ENCODE peak calls at places on chromosomes 1 and 21, in eight cellular contexts. One of them, this sample, is unnamed.

GRCh38 chr1:28594661-28595411 is 2.8 kb downstream of the RAB42 start:
- DNase-seq in pancreas: no peak
- DNase-seq in GM23338: peak; percentile 80
- DNase-seq in prostate gland: no peak
- DNase-seq in mammary epithelial cell: peak; percentile 94
- DNase-seq in MG63: peak; percentile 95
- DNase-seq in testis: no peak
- DNase-seq in cardiac muscle cell: no peak
- DNase-seq in this sample: no peak

GRCh38 chr1:220817907-220818306 is 31.2 kb downstream of the MTARC1 start:
- DNase-seq in GM23338: no peak
- DNase-seq in cardiac muscle cell: peak; percentile 16
- DNase-seq in MG63: no peak
- DNase-seq in testis: no peak
- DNase-seq in prostate gland: no peak
- DNase-seq in pancreas: no peak
- DNase-seq in mammary epithelial cell: no peak
- DNase-seq in this sample: no peak

GRCh38 chr1:226215239-226215638 is 8.2 kb upstream of the MIXL1 start:
- DNase-seq in pancreas: no peak
- DNase-seq in MG63: no peak
- DNase-seq in testis: no peak
- DNase-seq in GM23338: no peak
- DNase-seq in prostate gland: no peak
- DNase-seq in mammary epithelial cell: no peak
- DNase-seq in cardiac muscle cell: no peak
- DNase-seq in this sample: peak; percentile 39

GRCh38 chr1:31593770-31594632 is 17.7 kb downstream of the TINAGL1 start:
- DNase-seq in pancreas: peak; percentile 90
- DNase-seq in mammary epithelial cell: peak; percentile 73
- DNase-seq in GM23338: peak; percentile 94
- DNase-seq in prostate gland: peak; percentile 86
- DNase-seq in MG63: peak; percentile 67
- DNase-seq in cardiac muscle cell: peak; percentile 84
- DNase-seq in testis: peak; percentile 91
- DNase-seq in this sample: peak; percentile 85

GRCh38 chr21:37087188-37087587 is 14.1 kb downstream of the TTC3 start:
- DNase-seq in testis: peak; percentile 51
- DNase-seq in GM23338: peak; percentile 15
- DNase-seq in pancreas: no peak
- DNase-seq in cardiac muscle cell: peak; percentile 76
- DNase-seq in prostate gland: no peak
- DNase-seq in MG63: no peak
- DNase-seq in mammary epithelial cell: peak; percentile 59
- DNase-seq in this sample: no peak

GRCh38 chr21:32412998-32413504 is 545 bp downstream of the EVA1C start:
- DNase-seq in prostate gland: peak; percentile 63
- DNase-seq in mammary epithelial cell: no peak
- DNase-seq in pancreas: peak; percentile 50
- DNase-seq in MG63: no peak
- DNase-seq in GM23338: peak; percentile 63
- DNase-seq in testis: peak; percentile 57
- DNase-seq in cardiac muscle cell: peak; percentile 31
- DNase-seq in this sample: no peak

GRCh38 chr1:243819438-243819839 is 30.6 kb downstream of the AKT3 start:
- DNase-seq in mammary epithelial cell: no peak
- DNase-seq in MG63: no peak
- DNase-seq in prostate gland: no peak
- DNase-seq in testis: no peak
- DNase-seq in GM23338: peak; percentile 63
- DNase-seq in pancreas: no peak
- DNase-seq in cardiac muscle cell: no peak
- DNase-seq in this sample: no peak

GRCh38 chr1:157711802-157712201 is 11.2 kb upstream of the FCRL3 start:
- DNase-seq in pancreas: no peak
- DNase-seq in cardiac muscle cell: no peak
- DNase-seq in mammary epithelial cell: no peak
- DNase-seq in testis: no peak
- DNase-seq in prostate gland: no peak
- DNase-seq in GM23338: no peak
- DNase-seq in MG63: no peak
- DNase-seq in this sample: no peak

GRCh38 chr1:11134352-11135266 is 34.9 kb upstream of the EXOSC10 start:
- DNase-seq in mammary epithelial cell: peak; percentile 62
- DNase-seq in GM23338: no peak
- DNase-seq in testis: peak; percentile 28
- DNase-seq in cardiac muscle cell: no peak
- DNase-seq in prostate gland: peak; percentile 59
- DNase-seq in MG63: peak; percentile 76
- DNase-seq in pancreas: no peak
- DNase-seq in this sample: no peak

GRCh38 chr1:15272009-15272781 is 25.2 kb downstream of the FHAD1 start:
- DNase-seq in MG63: peak; percentile 48
- DNase-seq in prostate gland: peak; percentile 59
- DNase-seq in GM23338: peak; percentile 94
- DNase-seq in mammary epithelial cell: peak; percentile 70
- DNase-seq in pancreas: peak; percentile 62
- DNase-seq in cardiac muscle cell: peak; percentile 79
- DNase-seq in testis: peak; percentile 76
- DNase-seq in this sample: peak; percentile 88

GRCh38 chr1:161044908-161045748 is 649 bp downstream of the USF1 start:
- DNase-seq in mammary epithelial cell: peak; percentile 58
- DNase-seq in GM23338: peak; percentile 76
- DNase-seq in MG63: peak; percentile 68
- DNase-seq in pancreas: peak; percentile 68
- DNase-seq in testis: peak; percentile 76
- DNase-seq in cardiac muscle cell: peak; percentile 69
- DNase-seq in prostate gland: peak; percentile 49
- DNase-seq in this sample: peak; percentile 82

GRCh38 chr1:62967031-62967430 is 183.1 kb downstream of the ATG4C start:
- DNase-seq in MG63: no peak
- DNase-seq in mammary epithelial cell: no peak
- DNase-seq in testis: no peak
- DNase-seq in pancreas: no peak
- DNase-seq in GM23338: no peak
- DNase-seq in cardiac muscle cell: no peak
- DNase-seq in prostate gland: no peak
- DNase-seq in this sample: no peak

GRCh38 chr1:218164111-218164929 is 120.8 kb upstream of the RRP15 start:
- DNase-seq in MG63: peak; percentile 62
- DNase-seq in mammary epithelial cell: peak; percentile 8
- DNase-seq in prostate gland: peak; percentile 50
- DNase-seq in pancreas: no peak
- DNase-seq in testis: peak; percentile 57
- DNase-seq in cardiac muscle cell: peak; percentile 38
- DNase-seq in GM23338: peak; percentile 92
- DNase-seq in this sample: peak; percentile 80

GRCh38 chr1:172208635-172209034 is 211.8 kb upstream of the C1orf105 start:
- DNase-seq in mammary epithelial cell: no peak
- DNase-seq in testis: no peak
- DNase-seq in GM23338: no peak
- DNase-seq in pancreas: no peak
- DNase-seq in prostate gland: no peak
- DNase-seq in MG63: no peak
- DNase-seq in cardiac muscle cell: no peak
- DNase-seq in this sample: no peak

GRCh38 chr1:77283701-77284425 is 2.0 kb downstream of the AK5 start:
- DNase-seq in GM23338: no peak
- DNase-seq in MG63: no peak
- DNase-seq in pancreas: no peak
- DNase-seq in prostate gland: no peak
- DNase-seq in testis: no peak
- DNase-seq in mammary epithelial cell: no peak
- DNase-seq in cardiac muscle cell: no peak
- DNase-seq in this sample: no peak

GRCh38 chr1:11862890-11863289 is 4.1 kb upstream of the NPPB start:
- DNase-seq in testis: no peak
- DNase-seq in pancreas: no peak
- DNase-seq in cardiac muscle cell: peak; percentile 36
- DNase-seq in GM23338: no peak
- DNase-seq in prostate gland: no peak
- DNase-seq in MG63: no peak
- DNase-seq in mammary epithelial cell: peak; percentile 44
- DNase-seq in this sample: no peak

GRCh38 chr1:58909162-58909560 is 125.3 kb upstream of the JUN start:
- DNase-seq in cardiac muscle cell: peak; percentile 64
- DNase-seq in testis: no peak
- DNase-seq in prostate gland: no peak
- DNase-seq in mammary epithelial cell: peak; percentile 77
- DNase-seq in pancreas: no peak
- DNase-seq in GM23338: no peak
- DNase-seq in MG63: peak; percentile 61
- DNase-seq in this sample: no peak

GRCh38 chr1:101178341-101178687 is 58.5 kb upstream of the S1PR1 start:
- DNase-seq in pancreas: no peak
- DNase-seq in testis: no peak
- DNase-seq in mammary epithelial cell: no peak
- DNase-seq in GM23338: no peak
- DNase-seq in MG63: no peak
- DNase-seq in cardiac muscle cell: no peak
- DNase-seq in prostate gland: no peak
- DNase-seq in this sample: no peak

GRCh38 chr21:46187251-46187650 is 3.0 kb upstream of the SPATC1L start:
- DNase-seq in prostate gland: no peak
- DNase-seq in cardiac muscle cell: no peak
- DNase-seq in MG63: no peak
- DNase-seq in pancreas: no peak
- DNase-seq in GM23338: no peak
- DNase-seq in mammary epithelial cell: no peak
- DNase-seq in testis: no peak
- DNase-seq in this sample: no peak

GRCh38 chr1:174949645-174950044 is 50.1 kb upstream of the CACYBP start:
- DNase-seq in testis: no peak
- DNase-seq in pancreas: no peak
- DNase-seq in GM23338: no peak
- DNase-seq in prostate gland: no peak
- DNase-seq in mammary epithelial cell: no peak
- DNase-seq in cardiac muscle cell: no peak
- DNase-seq in MG63: no peak
- DNase-seq in this sample: no peak
- H3K27me3 ChIP-seq in testis: no peaks in the 10 kb centered on the region
- H3K27me3 ChIP-seq in pancreas: no peaks in the 10 kb centered on the region
- H3K27me3 ChIP-seq in GM23338: no peaks in the 10 kb centered on the region
- H3K27me3 ChIP-seq in prostate gland: no peaks in the 10 kb centered on the region
- H3K27me3 ChIP-seq in mammary epithelial cell: no peaks in the 10 kb centered on the region
- H3K27me3 ChIP-seq in cardiac muscle cell: no peaks in the 10 kb centered on the region
- H3K27me3 ChIP-seq in MG63: no peaks in the 10 kb centered on the region
- H3K27me3 ChIP-seq in this sample: no peaks in the 10 kb centered on the region

GRCh38 chr1:99007366-99007765 is 2.7 kb upstream of the PLPPR5 start:
- DNase-seq in cardiac muscle cell: no peak
- DNase-seq in GM23338: no peak
- DNase-seq in MG63: no peak
- DNase-seq in pancreas: no peak
- DNase-seq in testis: no peak
- DNase-seq in mammary epithelial cell: no peak
- DNase-seq in prostate gland: no peak
- DNase-seq in this sample: no peak
- H3K27me3 ChIP-seq in cardiac muscle cell: peaks cover 56% of the 10 kb centered on the region
- H3K27me3 ChIP-seq in GM23338: peaks cover 33% of the 10 kb centered on the region
- H3K27me3 ChIP-seq in MG63: peaks cover 3% of the 10 kb centered on the region
- H3K27me3 ChIP-seq in pancreas: no peaks in the 10 kb centered on the region
- H3K27me3 ChIP-seq in testis: no peaks in the 10 kb centered on the region
- H3K27me3 ChIP-seq in mammary epithelial cell: peaks cover 31% of the 10 kb centered on the region
- H3K27me3 ChIP-seq in prostate gland: peaks cover 9% of the 10 kb centered on the region
- H3K27me3 ChIP-seq in this sample: peaks cover 28% of the 10 kb centered on the region

GRCh38 chr1:905071-905749 is 18.5 kb upstream of the SAMD11 start:
- DNase-seq in MG63: no peak
- DNase-seq in GM23338: peak; percentile 76
- DNase-seq in pancreas: no peak
- DNase-seq in mammary epithelial cell: no peak
- DNase-seq in testis: peak; percentile 72
- DNase-seq in cardiac muscle cell: peak; percentile 53
- DNase-seq in prostate gland: peak; percentile 17
- DNase-seq in this sample: peak; percentile 85
- H3K27me3 ChIP-seq in MG63: no peaks in the 10 kb centered on the region
- H3K27me3 ChIP-seq in GM23338: peaks cover 58% of the 10 kb centered on the region
- H3K27me3 ChIP-seq in pancreas: no peaks in the 10 kb centered on the region
- H3K27me3 ChIP-seq in mammary epithelial cell: peaks cover 4% of the 10 kb centered on the region
- H3K27me3 ChIP-seq in testis: no peaks in the 10 kb centered on the region
- H3K27me3 ChIP-seq in cardiac muscle cell: peaks cover 8% of the 10 kb centered on the region
- H3K27me3 ChIP-seq in prostate gland: peaks cover 5% of the 10 kb centered on the region
- H3K27me3 ChIP-seq in this sample: peaks cover 31% of the 10 kb centered on the region

DNA sequence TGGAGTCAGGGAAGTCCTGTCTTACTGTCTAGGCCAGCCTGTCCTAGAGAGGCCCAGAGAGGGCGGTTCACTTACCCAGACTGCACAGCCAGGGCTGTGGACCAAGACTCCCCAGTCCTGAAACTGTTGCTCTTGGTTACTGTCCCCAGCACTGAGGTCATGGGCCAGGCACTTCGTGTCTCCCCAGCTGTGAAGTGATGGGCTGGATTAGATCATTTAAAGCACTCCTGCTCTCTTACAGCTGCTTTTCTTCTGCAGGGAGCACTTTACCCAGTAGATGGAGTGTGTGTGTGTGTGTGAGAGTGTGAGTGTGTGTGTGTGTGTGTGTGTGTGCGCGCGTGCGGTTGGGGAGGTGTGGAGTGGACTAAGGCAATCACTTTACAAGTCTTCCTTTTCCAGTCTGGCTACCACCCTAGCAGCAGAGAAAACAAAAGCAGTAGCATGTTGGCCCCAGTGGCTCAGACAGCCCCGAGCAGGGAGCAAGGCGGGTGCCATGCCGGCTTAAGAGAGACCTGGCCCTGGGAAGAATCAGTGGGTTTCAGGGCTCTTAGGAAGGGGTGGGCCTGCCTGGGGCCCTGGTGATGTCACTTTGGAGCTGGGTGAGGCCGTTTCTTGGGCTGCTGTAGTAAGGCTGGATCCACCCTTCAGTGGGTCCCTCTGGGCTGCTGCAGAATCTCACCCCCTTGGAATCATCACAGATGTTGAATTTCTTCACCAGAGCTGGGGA is 2.4 kb downstream of the SPSB1 start:
- DNase-seq in testis: no peak
- DNase-seq in cardiac muscle cell: peak; percentile 69
- DNase-seq in GM23338: no peak
- DNase-seq in MG63: no peak
- DNase-seq in prostate gland: no peak
- DNase-seq in mammary epithelial cell: peak; percentile 29
- DNase-seq in pancreas: no peak
- DNase-seq in this sample: peak; percentile 38
- H3K27me3 ChIP-seq in testis: no peaks in the 10 kb centered on the region
- H3K27me3 ChIP-seq in cardiac muscle cell: no peaks in the 10 kb centered on the region
- H3K27me3 ChIP-seq in GM23338: peaks cover 28% of the 10 kb centered on the region
- H3K27me3 ChIP-seq in MG63: no peaks in the 10 kb centered on the region
- H3K27me3 ChIP-seq in prostate gland: no peaks in the 10 kb centered on the region
- H3K27me3 ChIP-seq in mammary epithelial cell: no peaks in the 10 kb centered on the region
- H3K27me3 ChIP-seq in pancreas: no peaks in the 10 kb centered on the region
- H3K27me3 ChIP-seq in this sample: peaks cover 18% of the 10 kb centered on the region